ENCODE peak calls at places on chromosomes 13 and 19, in four cellular contexts. V is H1, Z is K562, Y is WTC11. D is an unnamed sample.
A peak's percentile ranks its signal among the peaks of the same experiment; 100 is the strongest.

GRCh38 chr19:58181902-58182576 is 822 bp upstream of the ZNF274 start:
- DNase-seq in V (no peak), Z (peak; percentile 44), Y (peak; percentile 79), D (no peak)

GRCh38 chr13:112182251-112182650 is 115.3 kb downstream of the SOX1 start:
- DNase-seq in V (no peak), Z (no peak), Y (no peak), D (no peak)

GRCh38 chr19:47469719-47470118 is 2.0 kb downstream of the SLC8A2 start:
- DNase-seq in V (no peak), Z (no peak), Y (no peak), D (no peak)

GRCh38 chr13:38733146-38733545 is 46.3 kb downstream of the FREM2 start:
- DNase-seq in V (no peak), Z (no peak), Y (no peak), D (no peak)

GRCh38 chr13:113533441-113533840 is 42.9 kb upstream of the DCUN1D2 start:
- DNase-seq in V (no peak), Z (no peak), Y (peak; percentile 15), D (no peak)

GRCh38 chr19:29967623-29968022 is 25.6 kb downstream of the URI1 start:
- DNase-seq in V (no peak), Z (no peak), Y (no peak), D (no peak)

GRCh38 chr13:31413531-31413930 is 213.8 kb downstream of the B3GLCT start:
- DNase-seq in V (no peak), Z (no peak), Y (no peak), D (no peak)

GRCh38 chr19:44810555-44811447 is 1.9 kb downstream of the BCAM start:
- DNase-seq in V (no peak), Z (peak; percentile 3), Y (no peak), D (no peak)

GRCh38 chr19:7746903-7747884 is at the start of gene CD209:
- DNase-seq in V (no peak), Z (no peak), Y (no peak), D (no peak)

GRCh38 chr19:45406165-45406956 is at the start of gene POLR1G:
- DNase-seq in V (no peak), Z (peak; percentile 86), Y (peak; percentile 80), D (peak; percentile 80)

GRCh38 chr13:58324130-58324529 is 692.6 kb downstream of the PCDH17 start:
- DNase-seq in V (no peak), Z (no peak), Y (no peak), D (no peak)
- TF ChIP-seq ATF2 in V (no peak), Z (no peak), Y (no peak), D (no peak)

DNA sequence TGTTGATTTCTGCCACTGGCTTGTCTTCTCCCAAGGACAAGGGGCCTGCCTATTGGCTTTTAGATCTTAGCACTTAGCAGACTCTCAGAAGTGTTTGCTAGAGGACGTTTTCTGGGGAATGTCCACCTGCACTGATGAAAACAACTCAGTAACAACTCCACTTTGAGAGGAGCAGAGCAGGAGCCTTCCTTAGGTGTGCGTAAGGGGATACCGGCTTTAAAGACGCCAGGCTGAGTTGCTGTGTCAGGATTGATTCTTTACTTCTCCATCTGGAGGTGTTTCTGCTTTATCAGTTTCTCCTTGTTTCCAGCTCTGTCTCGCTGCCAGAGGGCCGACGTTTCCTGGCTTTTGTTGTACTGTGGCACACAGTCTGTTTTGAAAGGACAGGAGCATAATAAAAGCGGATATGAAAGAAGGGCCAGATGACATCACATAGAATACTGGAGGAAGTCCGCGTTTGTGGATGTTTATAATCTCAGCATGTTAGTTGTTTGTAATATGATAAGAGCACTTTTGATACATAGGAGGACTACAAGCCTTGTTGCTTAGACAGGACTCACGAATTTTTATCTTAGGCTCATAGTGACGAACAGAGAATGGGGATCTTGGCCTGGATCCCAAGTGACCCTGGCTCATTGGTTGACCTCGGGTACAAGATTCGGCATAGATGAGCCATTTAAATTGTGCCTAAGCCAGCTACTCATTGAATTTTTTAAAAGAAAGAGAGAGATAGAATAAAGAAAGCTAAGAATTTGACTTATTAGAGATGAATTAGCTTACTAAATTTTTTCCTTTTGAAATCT is 34.6 kb downstream of the COL4A2 start:
- DNase-seq in V (no peak), Z (no peak), Y (no peak), D (no peak)
- TF ChIP-seq ATF2 in V (no peak), Z (no peak), Y (no peak), D (no peak)

GRCh38 chr13:65292488-65292901 is 1937.6 kb downstream of the PCDH9 start:
- DNase-seq in V (peak; percentile 3), Z (no peak), Y (no peak), D (no peak)

GRCh38 chr13:65293530-65294198 is 1936.5 kb downstream of the PCDH9 start:
- DNase-seq in V (no peak), Z (no peak), Y (no peak), D (no peak)
- TF ChIP-seq ATF2 in V (no peak), Z (no peak), Y (no peak), D (no peak)

DNA sequence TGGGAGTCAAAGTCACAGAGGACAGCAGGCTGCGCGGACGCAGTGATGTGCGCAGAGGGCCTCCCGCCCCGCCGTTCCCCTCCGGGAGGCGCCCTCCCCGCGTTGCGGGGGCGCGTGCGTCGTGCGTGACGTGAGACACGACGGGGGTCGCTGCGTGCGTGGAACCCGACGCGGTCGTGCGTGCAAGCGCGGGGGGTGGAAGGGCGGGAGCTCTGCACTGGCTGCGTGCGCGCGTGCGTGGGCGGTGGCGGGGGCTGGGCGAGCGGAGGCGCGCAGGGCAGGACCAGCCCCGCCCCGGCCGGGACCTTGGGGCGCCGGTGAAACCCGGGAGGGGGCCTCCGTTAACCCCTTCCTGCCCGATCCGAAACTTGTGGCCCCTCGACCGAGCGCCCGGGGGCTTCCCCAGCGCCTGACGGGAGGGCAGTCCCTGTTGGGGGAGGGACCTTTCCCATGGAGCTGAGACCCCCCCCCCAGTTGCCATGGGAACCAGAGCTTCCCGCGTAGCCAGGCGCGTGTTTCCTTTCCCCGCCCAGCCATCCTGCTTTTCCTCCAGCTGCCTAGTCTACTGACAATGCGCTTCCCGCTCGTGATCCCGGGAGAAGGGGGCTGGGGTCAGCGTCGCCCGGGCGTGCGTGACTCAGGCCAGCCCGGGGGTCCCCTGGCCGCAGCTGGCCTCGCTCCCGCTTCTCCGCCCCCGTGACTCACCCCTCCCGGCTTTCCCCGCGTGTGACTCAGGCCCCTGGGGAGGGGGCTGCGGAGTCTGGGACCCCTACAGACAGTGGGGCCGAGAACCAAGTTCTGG is 7.3 kb upstream of the HOOK2 start:
- DNase-seq in V (no peak), Z (peak; percentile 84), Y (peak; percentile 63), D (no peak)
- TF ChIP-seq ATF2 in V (no peak), Z (no peak), Y (no peak), D (no peak)

DNA sequence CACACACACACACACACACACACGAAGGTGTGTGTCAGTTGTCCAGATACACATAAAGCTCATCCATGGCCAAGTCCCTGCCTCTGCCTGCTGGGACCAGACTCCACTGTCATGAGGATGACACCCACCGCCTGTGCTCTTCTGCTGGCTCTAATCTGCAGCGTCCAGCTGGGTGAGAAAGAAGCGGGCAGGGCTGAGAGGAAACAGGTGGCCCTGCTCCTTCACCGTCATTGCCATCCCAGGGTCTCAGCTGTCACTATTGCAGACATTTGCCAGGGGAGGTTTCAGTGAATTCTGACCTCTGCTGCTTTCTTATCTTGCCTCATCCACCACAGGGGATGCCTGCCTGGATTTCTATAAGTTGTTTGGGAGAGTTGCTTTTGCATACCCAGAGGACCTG is 31.4 kb downstream of the SCGB2B2 start:
- DNase-seq in V (no peak), Z (no peak), Y (no peak), D (no peak)
- TF ChIP-seq ATF2 in V (no peak), Z (no peak), Y (no peak), D (no peak)

GRCh38 chr19:55081773-55082022 is 6.0 kb downstream of the EPS8L1 start:
- DNase-seq in V (no peak), Z (no peak), Y (no peak), D (no peak)
- TF ChIP-seq ATF2 in V (no peak), Z (no peak), Y (no peak), D (no peak)

GRCh38 chr19:21087871-21088270 is 5.9 kb downstream of the ZNF714 start:
- DNase-seq in V (no peak), Z (no peak), Y (no peak), D (no peak)

GRCh38 chr19:21082011-21082975 is at the start of gene ZNF714:
- DNase-seq in V (peak; percentile 91), Z (peak; percentile 92), Y (peak; percentile 92), D (peak; percentile 79)

DNA sequence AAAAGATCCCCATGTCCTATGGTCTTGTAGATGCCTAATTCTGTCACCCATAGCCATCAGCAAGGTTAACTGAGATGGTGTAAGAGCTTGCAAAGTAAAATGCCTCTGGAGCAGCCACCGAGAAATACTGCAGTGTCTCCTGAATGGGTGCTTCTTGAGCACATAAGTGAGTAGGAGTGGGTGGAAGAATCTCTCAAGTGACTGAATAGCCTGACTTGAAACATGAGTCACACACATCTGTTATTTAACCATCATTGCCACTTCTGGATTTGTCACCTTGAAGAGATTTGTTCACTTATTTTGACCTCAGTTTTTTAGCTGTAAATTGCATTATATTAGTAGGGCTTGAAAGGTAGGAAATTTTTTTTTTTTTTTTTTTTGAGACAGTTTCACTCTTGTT is 2.3 kb downstream of the ZNF714 start:
- DNase-seq in V (no peak), Z (no peak), Y (no peak), D (peak; percentile 12)
- TF ChIP-seq ATF2 in V (no peak), Z (no peak), Y (no peak), D (no peak)

GRCh38 chr13:93216122-93216521 is 10.5 kb upstream of the GPC6 start:
- DNase-seq in V (peak; percentile 71), Z (peak; percentile 17), Y (peak; percentile 28), D (no peak)

GRCh38 chr13:93224545-93224944 is 2.1 kb upstream of the GPC6 start:
- DNase-seq in V (no peak), Z (no peak), Y (peak; percentile 34), D (no peak)

GRCh38 chr13:93217701-93218100 is 8.9 kb upstream of the GPC6 start:
- DNase-seq in V (no peak), Z (peak; percentile 18), Y (no peak), D (no peak)

GRCh38 chr13:93218583-93218982 is 8.0 kb upstream of the GPC6 start:
- DNase-seq in V (no peak), Z (peak; percentile 5), Y (no peak), D (no peak)

DNA sequence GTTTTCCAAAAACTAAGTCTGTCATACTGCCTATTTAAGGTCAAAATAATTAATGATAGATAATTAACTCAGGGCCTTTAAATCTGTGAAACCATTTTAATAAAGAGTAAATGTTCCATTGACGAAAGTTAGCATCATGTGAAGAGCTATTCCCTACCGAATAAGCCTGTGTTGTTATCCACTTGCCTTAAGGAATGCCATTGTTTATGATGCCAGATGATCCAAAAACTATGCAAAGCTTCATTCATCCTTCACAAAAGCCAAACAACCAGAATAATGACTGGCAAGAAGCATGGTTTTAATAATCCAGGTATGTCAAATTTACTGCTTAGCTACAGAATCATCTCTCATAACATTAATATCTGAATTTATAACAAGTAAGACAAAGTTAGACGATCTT is 6.5 kb upstream of the GPC6 start:
- DNase-seq in V (no peak), Z (peak; percentile 17), Y (no peak), D (no peak)
- TF ChIP-seq ATF2 in V (no peak), Z (no peak), Y (no peak), D (no peak)

GRCh38 chr19:17721821-17722220 is 2.5 kb downstream of the MAP1S start:
- DNase-seq in V (no peak), Z (no peak), Y (no peak), D (no peak)
- TF ChIP-seq ATF2 in V (no peak), Z (no peak), Y (no peak), D (no peak)